ENCODE peak calls at places on chromosome 1, in nine cellular contexts. O, D, P, L, I, Y, N, A and V are unnamed samples.

GRCh38 chr1:155182052-155182550 is 8.5 kb downstream of the TRIM46 start:
- DNase-seq in O (no peak), D (no peak), P (no peak), L (no peak), I (no peak), Y (no peak), N (no peak), A (no peak), V (no peak)

GRCh38 chr1:60828944-60829343 is 253.4 kb upstream of the NFIA start:
- DNase-seq in O (no peak), D (no peak), P (no peak), L (no peak), I (no peak), Y (no peak), N (no peak), A (no peak), V (no peak)

GRCh38 chr1:180156631-180157091 is 2.0 kb downstream of the QSOX1 start:
- DNase-seq in O (no peak), D (no peak), P (no peak), L (peak; percentile 88), I (no peak), Y (no peak), N (no peak), A (no peak), V (no peak)

GRCh38 chr1:108732398-108732797 is 14.1 kb upstream of the STXBP3 start:
- DNase-seq in O (no peak), D (no peak), P (no peak), L (peak; percentile 65), I (no peak), Y (no peak), N (no peak), A (no peak), V (no peak)

GRCh38 chr1:241531195-241532172 is 694 bp upstream of the KMO start:
- DNase-seq in O (no peak), D (peak; percentile 88), P (peak; percentile 58), L (peak; percentile 84), I (peak; percentile 90), Y (no peak), N (peak; percentile 95), A (no peak), V (peak; percentile 63)

GRCh38 chr1:193179094-193179493 is 7.3 kb downstream of the B3GALT2 start:
- DNase-seq in O (no peak), D (no peak), P (no peak), L (no peak), I (no peak), Y (no peak), N (no peak), A (no peak), V (no peak)

GRCh38 chr1:19454265-19455198 is 30.8 kb downstream of the CAPZB start:
- DNase-seq in O (no peak), D (no peak), P (no peak), L (peak; percentile 72), I (no peak), Y (peak; percentile 27), N (peak; percentile 61), A (no peak), V (peak; percentile 53)

GRCh38 chr1:9861371-9861770 is 37.6 kb upstream of the CLSTN1 start:
- DNase-seq in O (no peak), D (no peak), P (no peak), L (no peak), I (no peak), Y (no peak), N (no peak), A (no peak), V (no peak)

GRCh38 chr1:200666309-200666708 is 3.4 kb downstream of the DDX59 start:
- DNase-seq in O (no peak), D (no peak), P (no peak), L (no peak), I (no peak), Y (no peak), N (no peak), A (no peak), V (no peak)